ENCODE peak calls at places on chromosomes 13 and 19, in six cellular contexts. One of them, this sample, is unnamed. For H3K4me1 and H3K27me3, the result is how much of the 10 kb centered on the place peaks cover.

GRCh38 chr13:41639955-41640780 is 182.8 kb downstream of the RGCC start:
- DNase-seq in CD4-positive, CD25-positive, alpha-beta regulatory T cell: no peak
- DNase-seq in breast epithelium: no peak
- DNase-seq in CD8-positive, alpha-beta T cell: no peak
- DNase-seq in neural progenitor cell: no peak
- DNase-seq in transverse colon: no peak
- DNase-seq in this sample: no peak

GRCh38 chr13:90311929-90312328 is 1035.6 kb upstream of the MIR17HG start:
- DNase-seq in breast epithelium: no peak
- DNase-seq in CD4-positive, CD25-positive, alpha-beta regulatory T cell: no peak
- DNase-seq in transverse colon: no peak
- DNase-seq in CD8-positive, alpha-beta T cell: no peak
- DNase-seq in neural progenitor cell: no peak
- DNase-seq in this sample: no peak

GRCh38 chr19:27795369-27795768 is 1417.6 kb downstream of the UQCRFS1 start:
- DNase-seq in CD4-positive, CD25-positive, alpha-beta regulatory T cell: no peak
- DNase-seq in transverse colon: no peak
- DNase-seq in CD8-positive, alpha-beta T cell: no peak
- DNase-seq in breast epithelium: no peak
- DNase-seq in neural progenitor cell: no peak
- DNase-seq in this sample: peak

GRCh38 chr19:47438793-47439220 is 19.5 kb upstream of the MEIS3 start:
- DNase-seq in neural progenitor cell: no peak
- DNase-seq in breast epithelium: no peak
- DNase-seq in transverse colon: no peak
- DNase-seq in CD8-positive, alpha-beta T cell: no peak
- DNase-seq in CD4-positive, CD25-positive, alpha-beta regulatory T cell: no peak
- DNase-seq in this sample: no peak

GRCh38 chr13:46759861-46760260 is 37.1 kb downstream of the ESD start:
- DNase-seq in breast epithelium: no peak
- DNase-seq in CD8-positive, alpha-beta T cell: no peak
- DNase-seq in CD4-positive, CD25-positive, alpha-beta regulatory T cell: no peak
- DNase-seq in neural progenitor cell: no peak
- DNase-seq in transverse colon: peak
- DNase-seq in this sample: no peak

GRCh38 chr13:41533676-41534075 is 76.3 kb downstream of the RGCC start:
- DNase-seq in transverse colon: no peak
- DNase-seq in neural progenitor cell: no peak
- DNase-seq in CD8-positive, alpha-beta T cell: no peak
- DNase-seq in CD4-positive, CD25-positive, alpha-beta regulatory T cell: no peak
- DNase-seq in breast epithelium: no peak
- DNase-seq in this sample: no peak

GRCh38 chr19:50718255-50719118 is 1.1 kb downstream of the SHANK1 start:
- DNase-seq in breast epithelium: no peak
- DNase-seq in CD8-positive, alpha-beta T cell: no peak
- DNase-seq in CD4-positive, CD25-positive, alpha-beta regulatory T cell: no peak
- DNase-seq in transverse colon: no peak
- DNase-seq in neural progenitor cell: peak
- DNase-seq in this sample: no peak

GRCh38 chr19:16901491-16902175 is 12.8 kb downstream of the F2RL3 start:
- DNase-seq in CD4-positive, CD25-positive, alpha-beta regulatory T cell: no peak
- DNase-seq in breast epithelium: no peak
- DNase-seq in CD8-positive, alpha-beta T cell: no peak
- DNase-seq in neural progenitor cell: peak
- DNase-seq in transverse colon: no peak
- DNase-seq in this sample: no peak

GRCh38 chr13:99043700-99044300 is 65.9 kb upstream of the DOCK9 start:
- DNase-seq in neural progenitor cell: no peak
- DNase-seq in transverse colon: no peak
- DNase-seq in breast epithelium: no peak
- DNase-seq in CD4-positive, CD25-positive, alpha-beta regulatory T cell: no peak
- DNase-seq in CD8-positive, alpha-beta T cell: no peak
- DNase-seq in this sample: no peak

GRCh38 chr19:49875801-49876421 is 1.2 kb downstream of the AKT1S1 start:
- DNase-seq in neural progenitor cell: peak
- DNase-seq in breast epithelium: no peak
- DNase-seq in CD4-positive, CD25-positive, alpha-beta regulatory T cell: peak
- DNase-seq in transverse colon: peak
- DNase-seq in CD8-positive, alpha-beta T cell: peak
- DNase-seq in this sample: peak

GRCh38 chr19:6730153-6730804 is 7.1 kb downstream of the GPR108 start:
- DNase-seq in breast epithelium: no peak
- DNase-seq in neural progenitor cell: peak
- DNase-seq in transverse colon: peak
- DNase-seq in CD8-positive, alpha-beta T cell: no peak
- DNase-seq in CD4-positive, CD25-positive, alpha-beta regulatory T cell: no peak
- DNase-seq in this sample: peak

GRCh38 chr13:112729408-112729807 is 39.6 kb downstream of the ATP11A start:
- DNase-seq in neural progenitor cell: no peak
- DNase-seq in CD4-positive, CD25-positive, alpha-beta regulatory T cell: no peak
- DNase-seq in CD8-positive, alpha-beta T cell: no peak
- DNase-seq in breast epithelium: no peak
- DNase-seq in transverse colon: no peak
- DNase-seq in this sample: peak

GRCh38 chr13:109974354-109974753 is 188.0 kb upstream of the IRS2 start:
- DNase-seq in breast epithelium: no peak
- DNase-seq in CD8-positive, alpha-beta T cell: no peak
- DNase-seq in transverse colon: no peak
- DNase-seq in neural progenitor cell: no peak
- DNase-seq in CD4-positive, CD25-positive, alpha-beta regulatory T cell: no peak
- DNase-seq in this sample: no peak

GRCh38 chr13:26628706-26629105 is 71.2 kb downstream of the WASF3 start:
- DNase-seq in breast epithelium: no peak
- DNase-seq in CD4-positive, CD25-positive, alpha-beta regulatory T cell: no peak
- DNase-seq in neural progenitor cell: peak
- DNase-seq in transverse colon: peak
- DNase-seq in CD8-positive, alpha-beta T cell: no peak
- DNase-seq in this sample: no peak

GRCh38 chr19:1250374-1251232 is 2.2 kb downstream of the MIDN start:
- DNase-seq in CD8-positive, alpha-beta T cell: peak
- DNase-seq in neural progenitor cell: peak
- DNase-seq in CD4-positive, CD25-positive, alpha-beta regulatory T cell: peak
- DNase-seq in transverse colon: peak
- DNase-seq in breast epithelium: no peak
- DNase-seq in this sample: peak

GRCh38 chr13:32001392-32001768 is 30.2 kb upstream of the FRY start:
- DNase-seq in breast epithelium: no peak
- DNase-seq in neural progenitor cell: peak
- DNase-seq in CD8-positive, alpha-beta T cell: no peak
- DNase-seq in transverse colon: no peak
- DNase-seq in CD4-positive, CD25-positive, alpha-beta regulatory T cell: peak
- DNase-seq in this sample: no peak

GRCh38 chr13:57843555-57843954 is 212.0 kb downstream of the PCDH17 start:
- DNase-seq in CD8-positive, alpha-beta T cell: no peak
- DNase-seq in transverse colon: no peak
- DNase-seq in neural progenitor cell: no peak
- DNase-seq in CD4-positive, CD25-positive, alpha-beta regulatory T cell: no peak
- DNase-seq in breast epithelium: no peak
- DNase-seq in this sample: no peak

GRCh38 chr19:15507068-15508034 is 974 bp upstream of the CYP4F22 start:
- DNase-seq in breast epithelium: no peak
- DNase-seq in CD8-positive, alpha-beta T cell: no peak
- DNase-seq in transverse colon: no peak
- DNase-seq in CD4-positive, CD25-positive, alpha-beta regulatory T cell: no peak
- DNase-seq in neural progenitor cell: no peak
- DNase-seq in this sample: no peak

GRCh38 chr19:46606019-46606418 is 4.9 kb downstream of the CALM3 start:
- DNase-seq in transverse colon: peak
- DNase-seq in breast epithelium: peak
- DNase-seq in CD8-positive, alpha-beta T cell: no peak
- DNase-seq in neural progenitor cell: no peak
- DNase-seq in CD4-positive, CD25-positive, alpha-beta regulatory T cell: no peak
- DNase-seq in this sample: peak

DNA sequence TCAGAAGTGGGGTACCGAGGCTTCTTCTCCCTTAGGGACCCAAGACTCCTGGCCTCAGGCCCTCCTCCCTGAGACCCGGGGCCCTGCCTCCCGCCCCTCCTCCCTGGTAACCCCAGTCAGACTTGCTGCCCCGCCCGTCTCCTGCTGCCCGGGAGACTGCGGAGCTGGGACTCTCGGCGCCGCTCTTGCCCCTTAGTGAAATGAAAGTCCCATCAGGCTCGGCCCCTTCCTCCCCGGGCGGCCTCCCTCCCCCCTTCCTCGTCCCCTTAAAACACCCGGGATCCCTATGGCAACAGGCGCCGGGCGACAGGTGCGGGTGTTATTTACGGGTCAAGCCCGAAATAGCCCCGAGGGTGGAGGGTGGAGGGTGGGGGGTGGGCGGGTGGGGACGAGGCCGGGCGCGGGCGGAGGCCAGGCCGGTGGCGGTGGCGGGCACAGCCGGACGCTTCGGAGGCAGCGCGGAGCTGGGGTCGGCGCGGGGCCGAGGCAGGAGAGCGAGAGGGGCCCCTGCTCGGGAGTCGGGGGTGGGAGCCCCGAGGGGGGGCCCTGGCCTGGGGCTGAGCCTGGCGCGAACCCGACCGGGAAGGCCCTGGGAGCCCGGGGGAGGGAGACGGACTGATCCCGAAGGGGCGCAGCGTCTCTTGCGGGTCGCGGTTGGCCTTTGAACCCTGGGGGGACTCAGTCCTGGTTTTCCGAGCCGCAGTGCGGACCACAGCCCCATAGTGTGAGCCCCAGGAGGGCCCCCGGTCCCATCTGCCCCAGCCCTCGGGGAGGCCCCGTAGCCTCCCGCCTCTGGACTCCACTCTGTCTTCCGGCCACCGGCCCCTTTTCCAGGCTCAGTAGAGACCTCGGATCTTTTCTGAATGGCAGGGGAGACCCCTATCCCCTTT is at the start of gene CACNG6:
- DNase-seq in CD8-positive, alpha-beta T cell: no peak
- DNase-seq in breast epithelium: no peak
- DNase-seq in transverse colon: no peak
- DNase-seq in neural progenitor cell: peak
- DNase-seq in CD4-positive, CD25-positive, alpha-beta regulatory T cell: no peak
- DNase-seq in this sample: peak
- H3K4me1 ChIP-seq in CD8-positive, alpha-beta T cell: under half
- H3K4me1 ChIP-seq in breast epithelium: under half
- H3K4me1 ChIP-seq in transverse colon: under half
- H3K4me1 ChIP-seq in neural progenitor cell: under half
- H3K4me1 ChIP-seq in CD4-positive, CD25-positive, alpha-beta regulatory T cell: under half
- H3K4me1 ChIP-seq in this sample: under half

GRCh38 chr19:3231288-3231687 is 6.8 kb downstream of the CELF5 start:
- DNase-seq in neural progenitor cell: no peak
- DNase-seq in CD4-positive, CD25-positive, alpha-beta regulatory T cell: no peak
- DNase-seq in transverse colon: no peak
- DNase-seq in breast epithelium: no peak
- DNase-seq in CD8-positive, alpha-beta T cell: no peak
- DNase-seq in this sample: no peak
- H3K27me3 ChIP-seq in neural progenitor cell: under half
- H3K27me3 ChIP-seq in CD4-positive, CD25-positive, alpha-beta regulatory T cell: under half
- H3K27me3 ChIP-seq in transverse colon: under half
- H3K27me3 ChIP-seq in breast epithelium: under half
- H3K27me3 ChIP-seq in CD8-positive, alpha-beta T cell: under half
- H3K27me3 ChIP-seq in this sample: under half

GRCh38 chr19:40302224-40303011 is 17.3 kb upstream of the AKT2 start:
- DNase-seq in CD4-positive, CD25-positive, alpha-beta regulatory T cell: no peak
- DNase-seq in neural progenitor cell: no peak
- DNase-seq in CD8-positive, alpha-beta T cell: no peak
- DNase-seq in breast epithelium: no peak
- DNase-seq in transverse colon: no peak
- DNase-seq in this sample: no peak

GRCh38 chr19:40305403-40305802 is 20.3 kb upstream of the AKT2 start:
- DNase-seq in CD4-positive, CD25-positive, alpha-beta regulatory T cell: peak
- DNase-seq in breast epithelium: peak
- DNase-seq in CD8-positive, alpha-beta T cell: peak
- DNase-seq in neural progenitor cell: peak
- DNase-seq in transverse colon: peak
- DNase-seq in this sample: peak

GRCh38 chr19:40300668-40301067 is 15.5 kb upstream of the AKT2 start:
- DNase-seq in transverse colon: no peak
- DNase-seq in CD8-positive, alpha-beta T cell: no peak
- DNase-seq in breast epithelium: no peak
- DNase-seq in CD4-positive, CD25-positive, alpha-beta regulatory T cell: no peak
- DNase-seq in neural progenitor cell: no peak
- DNase-seq in this sample: no peak

GRCh38 chr19:40303765-40304164 is 18.6 kb upstream of the AKT2 start:
- DNase-seq in breast epithelium: no peak
- DNase-seq in CD8-positive, alpha-beta T cell: no peak
- DNase-seq in neural progenitor cell: no peak
- DNase-seq in CD4-positive, CD25-positive, alpha-beta regulatory T cell: no peak
- DNase-seq in transverse colon: no peak
- DNase-seq in this sample: no peak

DNA sequence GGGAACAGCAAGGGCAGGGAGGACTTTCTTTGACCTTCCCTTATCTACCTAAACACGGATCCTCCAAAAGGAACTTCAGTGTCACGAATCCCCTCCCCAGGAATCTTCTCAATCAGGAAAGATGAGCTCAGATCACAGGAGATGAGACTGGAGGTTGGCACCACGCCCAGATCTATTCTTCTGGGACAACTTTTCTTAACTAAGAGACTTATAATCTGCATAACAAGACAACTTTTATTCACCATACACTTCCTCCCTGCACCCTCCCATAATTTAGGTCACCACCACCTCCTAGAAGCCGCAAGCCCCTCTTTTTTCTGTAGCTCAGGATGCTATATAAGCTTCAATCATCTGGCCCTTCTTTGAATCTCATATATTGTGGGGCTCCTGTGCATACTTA is 19.2 kb upstream of the AKT2 start:
- DNase-seq in breast epithelium: no peak
- DNase-seq in CD4-positive, CD25-positive, alpha-beta regulatory T cell: no peak
- DNase-seq in neural progenitor cell: no peak
- DNase-seq in transverse colon: no peak
- DNase-seq in CD8-positive, alpha-beta T cell: no peak
- DNase-seq in this sample: no peak
- H3K27ac ChIP-seq in breast epithelium: peak
- H3K27ac ChIP-seq in CD4-positive, CD25-positive, alpha-beta regulatory T cell: no peak
- H3K27ac ChIP-seq in neural progenitor cell: no peak
- H3K27ac ChIP-seq in transverse colon: no peak
- H3K27ac ChIP-seq in CD8-positive, alpha-beta T cell: no peak
- H3K27ac ChIP-seq in this sample: no peak

GRCh38 chr19:4363571-4364304 is 20.4 kb downstream of the MPND start:
- DNase-seq in breast epithelium: no peak
- DNase-seq in CD8-positive, alpha-beta T cell: no peak
- DNase-seq in neural progenitor cell: no peak
- DNase-seq in CD4-positive, CD25-positive, alpha-beta regulatory T cell: no peak
- DNase-seq in transverse colon: no peak
- DNase-seq in this sample: peak

GRCh38 chr19:4361152-4362037 is 18.0 kb downstream of the MPND start:
- DNase-seq in transverse colon: no peak
- DNase-seq in neural progenitor cell: peak
- DNase-seq in CD4-positive, CD25-positive, alpha-beta regulatory T cell: no peak
- DNase-seq in CD8-positive, alpha-beta T cell: no peak
- DNase-seq in breast epithelium: no peak
- DNase-seq in this sample: peak

GRCh38 chr19:4360641-4361151 is 17.3 kb downstream of the MPND start:
- DNase-seq in CD8-positive, alpha-beta T cell: no peak
- DNase-seq in transverse colon: no peak
- DNase-seq in breast epithelium: no peak
- DNase-seq in neural progenitor cell: no peak
- DNase-seq in CD4-positive, CD25-positive, alpha-beta regulatory T cell: no peak
- DNase-seq in this sample: peak

GRCh38 chr19:4362038-4362828 is 18.9 kb downstream of the MPND start:
- DNase-seq in CD4-positive, CD25-positive, alpha-beta regulatory T cell: no peak
- DNase-seq in neural progenitor cell: no peak
- DNase-seq in transverse colon: no peak
- DNase-seq in CD8-positive, alpha-beta T cell: no peak
- DNase-seq in breast epithelium: no peak
- DNase-seq in this sample: no peak

GRCh38 chr19:4362871-4363545 is 19.6 kb downstream of the MPND start:
- DNase-seq in CD4-positive, CD25-positive, alpha-beta regulatory T cell: no peak
- DNase-seq in breast epithelium: no peak
- DNase-seq in CD8-positive, alpha-beta T cell: no peak
- DNase-seq in transverse colon: no peak
- DNase-seq in neural progenitor cell: peak
- DNase-seq in this sample: no peak
- H3K4me1 ChIP-seq in CD4-positive, CD25-positive, alpha-beta regulatory T cell: under half
- H3K4me1 ChIP-seq in breast epithelium: under half
- H3K4me1 ChIP-seq in CD8-positive, alpha-beta T cell: under half
- H3K4me1 ChIP-seq in transverse colon: under half
- H3K4me1 ChIP-seq in neural progenitor cell: under half
- H3K4me1 ChIP-seq in this sample: under half